ENCODE peak calls at places on chromosomes 2 and 18, in eight cellular contexts. One of them, this sample, is unnamed.
A peak's percentile ranks its signal among the peaks of the same experiment; 100 is the strongest.

GRCh38 chr18:33871363-33872025 is 293.5 kb downstream of the ASXL3 start:
- DNase-seq in neural progenitor cell: no peak
- DNase-seq in tibial nerve: no peak
- DNase-seq in epithelial cell of esophagus: no peak
- DNase-seq in DND-41: no peak
- DNase-seq in MM.1S: no peak
- DNase-seq in suprapubic skin: no peak
- DNase-seq in fibroblast of the aortic adventitia: no peak
- DNase-seq in this sample: no peak

GRCh38 chr2:132465917-132466316 is 49.3 kb downstream of the GPR39 start:
- DNase-seq in neural progenitor cell: no peak
- DNase-seq in suprapubic skin: no peak
- DNase-seq in tibial nerve: no peak
- DNase-seq in DND-41: no peak
- DNase-seq in epithelial cell of esophagus: peak; percentile 29
- DNase-seq in fibroblast of the aortic adventitia: peak; percentile 15
- DNase-seq in MM.1S: no peak
- DNase-seq in this sample: no peak

GRCh38 chr2:69386376-69386775 is 651 bp downstream of the GFPT1 start:
- DNase-seq in epithelial cell of esophagus: no peak
- DNase-seq in MM.1S: peak; percentile 6
- DNase-seq in DND-41: no peak
- DNase-seq in suprapubic skin: no peak
- DNase-seq in tibial nerve: no peak
- DNase-seq in fibroblast of the aortic adventitia: no peak
- DNase-seq in neural progenitor cell: no peak
- DNase-seq in this sample: no peak

GRCh38 chr2:156023266-156023879 is 309.1 kb downstream of the NR4A2 start:
- DNase-seq in tibial nerve: no peak
- DNase-seq in neural progenitor cell: no peak
- DNase-seq in suprapubic skin: no peak
- DNase-seq in epithelial cell of esophagus: no peak
- DNase-seq in DND-41: no peak
- DNase-seq in MM.1S: peak; percentile 47
- DNase-seq in fibroblast of the aortic adventitia: no peak
- DNase-seq in this sample: no peak

GRCh38 chr2:85468704-85469349 is 50.3 kb downstream of the SH2D6 start:
- DNase-seq in tibial nerve: no peak
- DNase-seq in epithelial cell of esophagus: peak; percentile 63
- DNase-seq in neural progenitor cell: peak; percentile 46
- DNase-seq in suprapubic skin: no peak
- DNase-seq in fibroblast of the aortic adventitia: peak; percentile 84
- DNase-seq in DND-41: no peak
- DNase-seq in MM.1S: no peak
- DNase-seq in this sample: no peak

GRCh38 chr2:130872276-130873125 is 35.8 kb downstream of the ARHGEF4 start:
- DNase-seq in tibial nerve: no peak
- DNase-seq in neural progenitor cell: peak; percentile 94
- DNase-seq in epithelial cell of esophagus: no peak
- DNase-seq in suprapubic skin: peak; percentile 52
- DNase-seq in fibroblast of the aortic adventitia: no peak
- DNase-seq in DND-41: no peak
- DNase-seq in MM.1S: no peak
- DNase-seq in this sample: peak; percentile 52

GRCh38 chr2:232888839-232889529 is 18.9 kb downstream of the SNORC start:
- DNase-seq in neural progenitor cell: no peak
- DNase-seq in tibial nerve: no peak
- DNase-seq in epithelial cell of esophagus: no peak
- DNase-seq in DND-41: no peak
- DNase-seq in suprapubic skin: peak; percentile 33
- DNase-seq in fibroblast of the aortic adventitia: no peak
- DNase-seq in MM.1S: no peak
- DNase-seq in this sample: peak; percentile 54

GRCh38 chr2:222440670-222441422 is 16.5 kb downstream of the SGPP2 start:
- DNase-seq in DND-41: no peak
- DNase-seq in epithelial cell of esophagus: no peak
- DNase-seq in tibial nerve: no peak
- DNase-seq in fibroblast of the aortic adventitia: peak; percentile 38
- DNase-seq in neural progenitor cell: no peak
- DNase-seq in suprapubic skin: no peak
- DNase-seq in MM.1S: no peak
- DNase-seq in this sample: no peak

GRCh38 chr2:56576001-56576400 is 392.2 kb downstream of the CCDC85A start:
- DNase-seq in suprapubic skin: no peak
- DNase-seq in tibial nerve: no peak
- DNase-seq in fibroblast of the aortic adventitia: no peak
- DNase-seq in MM.1S: no peak
- DNase-seq in DND-41: no peak
- DNase-seq in epithelial cell of esophagus: no peak
- DNase-seq in neural progenitor cell: no peak
- DNase-seq in this sample: no peak

GRCh38 chr2:197885587-197885986 is 81.2 kb downstream of the PLCL1 start:
- DNase-seq in epithelial cell of esophagus: no peak
- DNase-seq in suprapubic skin: no peak
- DNase-seq in neural progenitor cell: no peak
- DNase-seq in fibroblast of the aortic adventitia: no peak
- DNase-seq in MM.1S: no peak
- DNase-seq in DND-41: no peak
- DNase-seq in tibial nerve: no peak
- DNase-seq in this sample: no peak

GRCh38 chr18:8787764-8788163 is 82.4 kb downstream of the MTCL1 start:
- DNase-seq in neural progenitor cell: no peak
- DNase-seq in suprapubic skin: no peak
- DNase-seq in epithelial cell of esophagus: no peak
- DNase-seq in fibroblast of the aortic adventitia: no peak
- DNase-seq in DND-41: no peak
- DNase-seq in MM.1S: no peak
- DNase-seq in tibial nerve: no peak
- DNase-seq in this sample: peak; percentile 25

GRCh38 chr18:48642503-48642902 is 103.7 kb downstream of the CTIF start:
- DNase-seq in tibial nerve: no peak
- DNase-seq in neural progenitor cell: no peak
- DNase-seq in epithelial cell of esophagus: no peak
- DNase-seq in MM.1S: no peak
- DNase-seq in DND-41: no peak
- DNase-seq in fibroblast of the aortic adventitia: no peak
- DNase-seq in suprapubic skin: no peak
- DNase-seq in this sample: no peak

GRCh38 chr2:30784682-30785081 is 22.6 kb downstream of the CAPN13 start:
- DNase-seq in DND-41: no peak
- DNase-seq in epithelial cell of esophagus: no peak
- DNase-seq in tibial nerve: no peak
- DNase-seq in fibroblast of the aortic adventitia: no peak
- DNase-seq in neural progenitor cell: no peak
- DNase-seq in suprapubic skin: no peak
- DNase-seq in MM.1S: no peak
- DNase-seq in this sample: no peak

GRCh38 chr2:67652679-67653078 is 255.5 kb downstream of the ETAA1 start:
- DNase-seq in MM.1S: no peak
- DNase-seq in neural progenitor cell: no peak
- DNase-seq in fibroblast of the aortic adventitia: no peak
- DNase-seq in tibial nerve: no peak
- DNase-seq in suprapubic skin: no peak
- DNase-seq in epithelial cell of esophagus: no peak
- DNase-seq in DND-41: no peak
- DNase-seq in this sample: no peak

GRCh38 chr2:199459286-199460100 is 1.8 kb upstream of the SATB2 start:
- DNase-seq in fibroblast of the aortic adventitia: peak; percentile 97
- DNase-seq in neural progenitor cell: peak; percentile 94
- DNase-seq in epithelial cell of esophagus: peak; percentile 93
- DNase-seq in suprapubic skin: peak; percentile 91
- DNase-seq in DND-41: peak; percentile 69
- DNase-seq in tibial nerve: peak; percentile 78
- DNase-seq in MM.1S: peak; percentile 79
- DNase-seq in this sample: peak; percentile 97

GRCh38 chr2:199458806-199459285 is 1.1 kb upstream of the SATB2 start:
- DNase-seq in DND-41: peak; percentile 24
- DNase-seq in epithelial cell of esophagus: no peak
- DNase-seq in suprapubic skin: peak; percentile 71
- DNase-seq in fibroblast of the aortic adventitia: peak; percentile 47
- DNase-seq in tibial nerve: no peak
- DNase-seq in MM.1S: no peak
- DNase-seq in neural progenitor cell: no peak
- DNase-seq in this sample: peak; percentile 87

GRCh38 chr2:199461455-199462166 is 3.9 kb upstream of the SATB2 start:
- DNase-seq in fibroblast of the aortic adventitia: no peak
- DNase-seq in epithelial cell of esophagus: no peak
- DNase-seq in tibial nerve: no peak
- DNase-seq in DND-41: no peak
- DNase-seq in MM.1S: no peak
- DNase-seq in suprapubic skin: no peak
- DNase-seq in neural progenitor cell: no peak
- DNase-seq in this sample: peak; percentile 93

GRCh38 chr2:199460808-199461454 is 3.2 kb upstream of the SATB2 start:
- DNase-seq in neural progenitor cell: no peak
- DNase-seq in DND-41: no peak
- DNase-seq in MM.1S: no peak
- DNase-seq in suprapubic skin: no peak
- DNase-seq in tibial nerve: no peak
- DNase-seq in fibroblast of the aortic adventitia: peak; percentile 44
- DNase-seq in epithelial cell of esophagus: no peak
- DNase-seq in this sample: peak; percentile 56

DNA sequence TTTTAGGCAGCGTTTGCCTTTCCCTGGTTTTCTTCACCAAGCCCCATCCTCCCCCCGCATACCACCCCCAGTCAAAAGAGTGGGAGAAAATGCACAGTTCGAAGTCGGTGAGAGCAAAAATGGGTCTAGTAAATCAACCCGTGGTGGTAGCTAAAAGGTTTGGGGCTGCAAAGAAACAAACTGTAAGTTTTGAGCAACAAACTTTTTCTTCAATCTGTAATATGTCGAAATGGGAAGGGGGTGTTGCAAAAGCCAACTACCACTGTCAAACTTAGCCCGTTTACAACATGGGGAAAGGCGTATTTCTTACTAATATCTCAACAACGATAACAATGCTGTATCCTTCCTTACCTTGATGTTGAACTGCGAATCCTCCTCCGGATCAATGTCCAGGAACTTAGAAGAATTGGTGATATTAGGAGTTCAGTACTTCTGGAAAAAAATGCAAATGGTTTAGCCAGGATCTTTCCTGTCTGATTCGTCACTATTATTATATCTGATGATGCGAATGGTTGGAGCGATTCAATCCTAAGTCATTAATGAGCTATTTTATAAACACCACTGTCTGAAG is 2.4 kb upstream of the SATB2 start:
- DNase-seq in MM.1S: no peak
- DNase-seq in DND-41: no peak
- DNase-seq in epithelial cell of esophagus: peak; percentile 38
- DNase-seq in neural progenitor cell: no peak
- DNase-seq in suprapubic skin: no peak
- DNase-seq in fibroblast of the aortic adventitia: peak; percentile 61
- DNase-seq in tibial nerve: no peak
- DNase-seq in this sample: peak; percentile 94
- TF ChIP-seq CTCF in MM.1S: no peak
- TF ChIP-seq CTCF in DND-41: no peak
- TF ChIP-seq CTCF in epithelial cell of esophagus: no peak
- TF ChIP-seq CTCF in neural progenitor cell: no peak
- TF ChIP-seq CTCF in suprapubic skin: no peak
- TF ChIP-seq CTCF in fibroblast of the aortic adventitia: no peak
- TF ChIP-seq CTCF in tibial nerve: no peak
- TF ChIP-seq CTCF in this sample: no peak

DNA sequence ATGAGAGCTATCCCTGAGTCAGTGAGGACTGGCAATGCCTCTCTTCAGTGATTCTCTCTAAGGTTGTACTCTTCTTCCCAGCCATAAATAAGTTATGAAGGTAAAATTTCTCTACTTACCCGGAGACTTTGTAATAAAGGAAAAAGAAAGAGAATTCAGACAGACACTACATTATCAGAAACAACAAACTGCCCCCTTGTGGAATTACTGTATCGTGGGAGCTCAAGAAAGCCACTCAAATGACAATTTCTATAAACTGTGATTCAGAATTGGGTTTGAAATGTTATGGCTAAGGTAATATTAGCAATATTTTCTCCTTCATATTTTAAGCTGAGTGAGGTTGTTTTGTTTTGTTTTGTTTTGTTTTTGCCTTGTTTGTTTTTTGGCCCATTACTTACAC is 155.8 kb upstream of the TANK start:
- DNase-seq in fibroblast of the aortic adventitia: peak; percentile 47
- DNase-seq in epithelial cell of esophagus: peak; percentile 20
- DNase-seq in DND-41: no peak
- DNase-seq in neural progenitor cell: no peak
- DNase-seq in suprapubic skin: no peak
- DNase-seq in tibial nerve: no peak
- DNase-seq in MM.1S: peak; percentile 33
- DNase-seq in this sample: no peak
- TF ChIP-seq CTCF in fibroblast of the aortic adventitia: peak; percentile 54
- TF ChIP-seq CTCF in epithelial cell of esophagus: peak; percentile 47
- TF ChIP-seq CTCF in DND-41: peak; percentile 59
- TF ChIP-seq CTCF in neural progenitor cell: peak; percentile 55
- TF ChIP-seq CTCF in suprapubic skin: no peak
- TF ChIP-seq CTCF in tibial nerve: peak; percentile 23
- TF ChIP-seq CTCF in MM.1S: peak; percentile 48
- TF ChIP-seq CTCF in this sample: peak; percentile 61

DNA sequence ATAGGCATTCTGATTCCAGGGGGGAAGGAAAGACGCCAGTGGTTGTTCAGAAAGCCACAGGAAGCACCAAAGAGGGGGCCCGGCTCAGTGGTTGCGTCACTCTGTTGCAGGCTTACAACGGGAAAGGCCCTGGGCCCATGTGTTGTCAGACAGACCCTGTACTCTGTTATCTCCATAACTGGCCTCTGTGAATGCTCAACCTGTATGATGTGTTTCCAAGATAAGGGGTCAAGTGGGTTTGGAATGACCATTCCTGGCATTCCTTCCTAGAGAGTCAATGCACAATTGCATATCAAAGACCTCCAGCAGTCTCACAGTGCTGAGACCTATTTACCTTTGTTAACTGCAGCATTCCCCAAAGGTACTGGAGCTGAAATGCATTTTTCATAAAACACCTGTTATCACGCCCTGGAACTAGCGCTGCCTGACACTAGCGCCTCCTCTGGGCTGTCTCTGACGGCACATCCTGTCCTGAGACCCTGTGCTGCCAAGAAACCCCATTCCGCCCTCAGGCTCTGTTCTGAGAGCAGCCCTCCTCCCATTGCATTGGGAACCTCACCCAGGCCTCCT is 13.2 kb upstream of the LRRFIP1 start:
- DNase-seq in suprapubic skin: no peak
- DNase-seq in neural progenitor cell: peak; percentile 37
- DNase-seq in epithelial cell of esophagus: no peak
- DNase-seq in MM.1S: no peak
- DNase-seq in DND-41: no peak
- DNase-seq in fibroblast of the aortic adventitia: peak; percentile 45
- DNase-seq in tibial nerve: no peak
- DNase-seq in this sample: no peak
- TF ChIP-seq CTCF in suprapubic skin: no peak
- TF ChIP-seq CTCF in neural progenitor cell: peak; percentile 44
- TF ChIP-seq CTCF in epithelial cell of esophagus: no peak
- TF ChIP-seq CTCF in MM.1S: no peak
- TF ChIP-seq CTCF in DND-41: peak; percentile 36
- TF ChIP-seq CTCF in fibroblast of the aortic adventitia: no peak
- TF ChIP-seq CTCF in tibial nerve: no peak
- TF ChIP-seq CTCF in this sample: no peak

DNA sequence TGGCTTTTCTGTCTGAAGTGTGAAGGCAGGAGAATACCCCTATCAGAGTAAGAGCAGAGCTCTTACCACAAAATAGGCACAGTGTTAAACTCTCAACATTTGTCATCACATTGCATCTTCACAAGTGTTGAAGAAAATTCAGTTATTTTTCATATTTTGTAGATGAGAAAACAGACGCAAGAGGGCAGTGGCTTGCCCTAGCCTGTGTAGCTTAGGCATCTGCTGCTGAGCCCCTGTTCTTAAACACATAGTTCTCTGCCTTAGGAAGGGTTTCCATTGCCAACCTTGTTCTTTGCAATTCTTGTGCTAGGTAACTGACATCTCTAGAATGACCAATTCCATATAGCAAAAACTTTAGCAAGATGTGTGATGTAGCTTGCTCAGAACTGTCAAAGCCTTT is 112.7 kb upstream of the RMDN2 start:
- DNase-seq in suprapubic skin: no peak
- DNase-seq in MM.1S: no peak
- DNase-seq in epithelial cell of esophagus: no peak
- DNase-seq in tibial nerve: no peak
- DNase-seq in fibroblast of the aortic adventitia: peak; percentile 51
- DNase-seq in neural progenitor cell: no peak
- DNase-seq in DND-41: no peak
- DNase-seq in this sample: no peak
- TF ChIP-seq CTCF in suprapubic skin: no peak
- TF ChIP-seq CTCF in MM.1S: no peak
- TF ChIP-seq CTCF in epithelial cell of esophagus: peak; percentile 17
- TF ChIP-seq CTCF in tibial nerve: no peak
- TF ChIP-seq CTCF in fibroblast of the aortic adventitia: peak; percentile 37
- TF ChIP-seq CTCF in neural progenitor cell: no peak
- TF ChIP-seq CTCF in DND-41: no peak
- TF ChIP-seq CTCF in this sample: peak; percentile 31